ENCODE peak calls at places on chromosomes 11 and 22, in eight cellular contexts. One of them, this sample, is unnamed.

GRCh38 chr11:12200359-12201015 is 90.1 kb downstream of the MICAL2 start:
- DNase-seq in CD8-positive, alpha-beta memory T cell: no peak
- DNase-seq in AG20443: peak; percentile 60
- DNase-seq in activated T-cell treated with anti-CD3 and anti-CD28 coated beads, Interleukin-2, amount 50 U/mL, for 1 hour: no peak
- DNase-seq in RWPE1: peak; percentile 30
- DNase-seq in stimulated activated CD4-positive, alpha-beta T cell treated with anti-CD3 and anti-CD28 coated beads, Interleukin-1b, Interleukin-23, amount 100 ng/mL, for 1 hour: no peak
- DNase-seq in upper lobe of right lung: peak; percentile 61
- DNase-seq in brain microvascular endothelial cell: peak; percentile 93
- DNase-seq in this sample: no peak

GRCh38 chr22:47724030-47724429 is 961.6 kb downstream of the TBC1D22A start:
- DNase-seq in brain microvascular endothelial cell: no peak
- DNase-seq in CD8-positive, alpha-beta memory T cell: no peak
- DNase-seq in activated T-cell treated with anti-CD3 and anti-CD28 coated beads, Interleukin-2, amount 50 U/mL, for 1 hour: no peak
- DNase-seq in RWPE1: no peak
- DNase-seq in AG20443: no peak
- DNase-seq in stimulated activated CD4-positive, alpha-beta T cell treated with anti-CD3 and anti-CD28 coated beads, Interleukin-1b, Interleukin-23, amount 100 ng/mL, for 1 hour: no peak
- DNase-seq in upper lobe of right lung: no peak
- DNase-seq in this sample: no peak

GRCh38 chr11:24132471-24132870 is 364.4 kb upstream of the LUZP2 start:
- DNase-seq in upper lobe of right lung: no peak
- DNase-seq in brain microvascular endothelial cell: no peak
- DNase-seq in activated T-cell treated with anti-CD3 and anti-CD28 coated beads, Interleukin-2, amount 50 U/mL, for 1 hour: no peak
- DNase-seq in CD8-positive, alpha-beta memory T cell: no peak
- DNase-seq in RWPE1: no peak
- DNase-seq in stimulated activated CD4-positive, alpha-beta T cell treated with anti-CD3 and anti-CD28 coated beads, Interleukin-1b, Interleukin-23, amount 100 ng/mL, for 1 hour: no peak
- DNase-seq in AG20443: no peak
- DNase-seq in this sample: no peak

GRCh38 chr22:47724751-47725150 is 962.3 kb downstream of the TBC1D22A start:
- DNase-seq in stimulated activated CD4-positive, alpha-beta T cell treated with anti-CD3 and anti-CD28 coated beads, Interleukin-1b, Interleukin-23, amount 100 ng/mL, for 1 hour: no peak
- DNase-seq in CD8-positive, alpha-beta memory T cell: no peak
- DNase-seq in activated T-cell treated with anti-CD3 and anti-CD28 coated beads, Interleukin-2, amount 50 U/mL, for 1 hour: no peak
- DNase-seq in AG20443: no peak
- DNase-seq in brain microvascular endothelial cell: no peak
- DNase-seq in RWPE1: no peak
- DNase-seq in upper lobe of right lung: no peak
- DNase-seq in this sample: no peak

GRCh38 chr11:114384487-114384886 is 15.8 kb downstream of the C11orf71 start:
- DNase-seq in stimulated activated CD4-positive, alpha-beta T cell treated with anti-CD3 and anti-CD28 coated beads, Interleukin-1b, Interleukin-23, amount 100 ng/mL, for 1 hour: no peak
- DNase-seq in activated T-cell treated with anti-CD3 and anti-CD28 coated beads, Interleukin-2, amount 50 U/mL, for 1 hour: no peak
- DNase-seq in CD8-positive, alpha-beta memory T cell: no peak
- DNase-seq in RWPE1: no peak
- DNase-seq in upper lobe of right lung: no peak
- DNase-seq in brain microvascular endothelial cell: no peak
- DNase-seq in AG20443: no peak
- DNase-seq in this sample: no peak

GRCh38 chr11:48006301-48006992 is 26.1 kb downstream of the PTPRJ start:
- DNase-seq in activated T-cell treated with anti-CD3 and anti-CD28 coated beads, Interleukin-2, amount 50 U/mL, for 1 hour: peak; percentile 39
- DNase-seq in AG20443: peak; percentile 80
- DNase-seq in stimulated activated CD4-positive, alpha-beta T cell treated with anti-CD3 and anti-CD28 coated beads, Interleukin-1b, Interleukin-23, amount 100 ng/mL, for 1 hour: no peak
- DNase-seq in CD8-positive, alpha-beta memory T cell: no peak
- DNase-seq in upper lobe of right lung: no peak
- DNase-seq in RWPE1: peak; percentile 41
- DNase-seq in brain microvascular endothelial cell: peak; percentile 51
- DNase-seq in this sample: no peak

GRCh38 chr11:2570841-2571597 is 126.2 kb downstream of the KCNQ1 start:
- DNase-seq in CD8-positive, alpha-beta memory T cell: no peak
- DNase-seq in activated T-cell treated with anti-CD3 and anti-CD28 coated beads, Interleukin-2, amount 50 U/mL, for 1 hour: no peak
- DNase-seq in upper lobe of right lung: peak; percentile 58
- DNase-seq in RWPE1: no peak
- DNase-seq in brain microvascular endothelial cell: no peak
- DNase-seq in stimulated activated CD4-positive, alpha-beta T cell treated with anti-CD3 and anti-CD28 coated beads, Interleukin-1b, Interleukin-23, amount 100 ng/mL, for 1 hour: no peak
- DNase-seq in AG20443: no peak
- DNase-seq in this sample: no peak

GRCh38 chr22:43009444-43009843 is 5.5 kb downstream of the PACSIN2 start:
- DNase-seq in activated T-cell treated with anti-CD3 and anti-CD28 coated beads, Interleukin-2, amount 50 U/mL, for 1 hour: no peak
- DNase-seq in CD8-positive, alpha-beta memory T cell: no peak
- DNase-seq in AG20443: peak; percentile 3
- DNase-seq in stimulated activated CD4-positive, alpha-beta T cell treated with anti-CD3 and anti-CD28 coated beads, Interleukin-1b, Interleukin-23, amount 100 ng/mL, for 1 hour: no peak
- DNase-seq in upper lobe of right lung: no peak
- DNase-seq in RWPE1: no peak
- DNase-seq in brain microvascular endothelial cell: no peak
- DNase-seq in this sample: no peak

GRCh38 chr11:66491315-66491935 is 11.2 kb downstream of the DPP3 start:
- DNase-seq in AG20443: peak; percentile 28
- DNase-seq in RWPE1: no peak
- DNase-seq in stimulated activated CD4-positive, alpha-beta T cell treated with anti-CD3 and anti-CD28 coated beads, Interleukin-1b, Interleukin-23, amount 100 ng/mL, for 1 hour: no peak
- DNase-seq in upper lobe of right lung: no peak
- DNase-seq in CD8-positive, alpha-beta memory T cell: no peak
- DNase-seq in brain microvascular endothelial cell: no peak
- DNase-seq in activated T-cell treated with anti-CD3 and anti-CD28 coated beads, Interleukin-2, amount 50 U/mL, for 1 hour: no peak
- DNase-seq in this sample: no peak

GRCh38 chr11:72780291-72781062 is 13.4 kb downstream of the STARD10 start:
- DNase-seq in AG20443: no peak
- DNase-seq in upper lobe of right lung: no peak
- DNase-seq in stimulated activated CD4-positive, alpha-beta T cell treated with anti-CD3 and anti-CD28 coated beads, Interleukin-1b, Interleukin-23, amount 100 ng/mL, for 1 hour: no peak
- DNase-seq in RWPE1: no peak
- DNase-seq in CD8-positive, alpha-beta memory T cell: no peak
- DNase-seq in brain microvascular endothelial cell: no peak
- DNase-seq in activated T-cell treated with anti-CD3 and anti-CD28 coated beads, Interleukin-2, amount 50 U/mL, for 1 hour: peak; percentile 27
- DNase-seq in this sample: no peak

GRCh38 chr11:34126959-34127848 is 21.8 kb downstream of the NAT10 start:
- DNase-seq in stimulated activated CD4-positive, alpha-beta T cell treated with anti-CD3 and anti-CD28 coated beads, Interleukin-1b, Interleukin-23, amount 100 ng/mL, for 1 hour: no peak
- DNase-seq in upper lobe of right lung: no peak
- DNase-seq in AG20443: no peak
- DNase-seq in CD8-positive, alpha-beta memory T cell: no peak
- DNase-seq in brain microvascular endothelial cell: no peak
- DNase-seq in RWPE1: no peak
- DNase-seq in activated T-cell treated with anti-CD3 and anti-CD28 coated beads, Interleukin-2, amount 50 U/mL, for 1 hour: no peak
- DNase-seq in this sample: no peak